ENCODE peak calls at places on chromosomes 1 and 21, in ten cellular contexts. G is right cardiac atrium; C is Right ventricle myocardium superior; B is SW480; F is ureter; A is nephron progenitor cell; M is astrocyte of the spinal cord; R is fibroblast of the conjunctiva; E is stimulated activated CD8-positive, alpha-beta memory T cell treated with anti-CD3 and anti-CD28 coated beads, Interleukin-4, amount 100 ng/mL, for 1 hour; K is transverse colon. Q is an unnamed sample.

GRCh38 chr1:69671363-69672010 is 103.8 kb downstream of the LRRC7 start:
- DNase-seq in G (no peak), C (peak; percentile 36), B (no peak), F (no peak), A (no peak), M (peak; percentile 8), R (no peak), E (no peak), K (no peak), Q (no peak)

GRCh38 chr1:63864224-63864623 is 90.4 kb downstream of the ROR1 start:
- DNase-seq in G (no peak), C (no peak), B (no peak), F (no peak), A (no peak), M (no peak), R (no peak), E (no peak), K (no peak), Q (no peak)

GRCh38 chr1:101653482-101653946 is 343.2 kb downstream of the OLFM3 start:
- DNase-seq in G (no peak), C (no peak), B (peak; percentile 32), F (no peak), A (peak; percentile 12), M (peak; percentile 4), R (no peak), E (no peak), K (peak; percentile 8), Q (peak; percentile 22)

GRCh38 chr1:168621356-168621755 is 45.0 kb downstream of the XCL1 start:
- DNase-seq in G (no peak), C (no peak), B (no peak), F (no peak), A (no peak), M (peak; percentile 41), R (no peak), E (no peak), K (no peak), Q (no peak)

GRCh38 chr1:151491641-151492040 is 19.5 kb upstream of the CGN start:
- DNase-seq in G (no peak), C (no peak), B (no peak), F (no peak), A (no peak), M (no peak), R (no peak), E (no peak), K (no peak), Q (no peak)

GRCh38 chr1:12480748-12481362 is 137.2 kb downstream of the DHRS3 start:
- DNase-seq in G (no peak), C (no peak), B (peak; percentile 78), F (no peak), A (no peak), M (peak; percentile 89), R (no peak), E (no peak), K (peak; percentile 69), Q (no peak)

GRCh38 chr1:180611016-180611930 is 20.5 kb upstream of the XPR1 start:
- DNase-seq in G (no peak), C (no peak), B (no peak), F (no peak), A (no peak), M (no peak), R (no peak), E (no peak), K (no peak), Q (no peak)

GRCh38 chr1:108000620-108001105 is 35.7 kb upstream of the VAV3 start:
- DNase-seq in G (peak; percentile 72), C (peak; percentile 75), B (no peak), F (peak; percentile 46), A (no peak), M (peak; percentile 89), R (peak; percentile 93), E (no peak), K (no peak), Q (no peak)

GRCh38 chr1:42365118-42365517 is 15.5 kb upstream of the RIMKLA start:
- DNase-seq in G (no peak), C (no peak), B (no peak), F (no peak), A (no peak), M (no peak), R (no peak), E (no peak), K (no peak), Q (no peak)

GRCh38 chr21:25790122-25790951 is 55.6 kb downstream of the GABPA start:
- DNase-seq in G (no peak), C (no peak), B (peak; percentile 61), F (no peak), A (no peak), M (peak; percentile 44), R (peak; percentile 13), E (no peak), K (no peak), Q (no peak)